ENCODE peak calls at places on chromosomes 5 and 9, in nine cellular contexts. One of them, this sample, is unnamed.

GRCh38 chr5:68433921-68434879 is 218.6 kb downstream of the PIK3R1 start:
- DNase-seq in Panc1: peak
- DNase-seq in HepG2: peak
- DNase-seq in K562: peak
- DNase-seq in HCT116: peak
- DNase-seq in A549: peak
- DNase-seq in SK-N-SH: no peak
- DNase-seq in GM12878: peak
- DNase-seq in HL-60: peak
- DNase-seq in this sample: no peak

GRCh38 chr9:125904155-125904841 is 157.1 kb downstream of the PBX3 start:
- DNase-seq in Panc1: no peak
- DNase-seq in HepG2: no peak
- DNase-seq in K562: no peak
- DNase-seq in HCT116: no peak
- DNase-seq in A549: no peak
- DNase-seq in SK-N-SH: no peak
- DNase-seq in GM12878: no peak
- DNase-seq in HL-60: peak
- DNase-seq in this sample: no peak

GRCh38 chr5:109748545-109748944 is 58.8 kb downstream of the MAN2A1 start:
- DNase-seq in Panc1: no peak
- DNase-seq in HepG2: peak
- DNase-seq in K562: no peak
- DNase-seq in HCT116: no peak
- DNase-seq in A549: no peak
- DNase-seq in SK-N-SH: no peak
- DNase-seq in GM12878: no peak
- DNase-seq in HL-60: no peak
- DNase-seq in this sample: no peak

GRCh38 chr5:158175664-158176507 is 316.9 kb upstream of the CLINT1 start:
- DNase-seq in Panc1: no peak
- DNase-seq in HepG2: no peak
- DNase-seq in K562: no peak
- DNase-seq in HCT116: no peak
- DNase-seq in A549: no peak
- DNase-seq in SK-N-SH: peak
- DNase-seq in GM12878: no peak
- DNase-seq in HL-60: no peak
- DNase-seq in this sample: no peak

GRCh38 chr9:111481885-111482636 is 2.1 kb downstream of the ECPAS start:
- DNase-seq in Panc1: no peak
- DNase-seq in HepG2: peak
- DNase-seq in K562: no peak
- DNase-seq in HCT116: no peak
- DNase-seq in A549: no peak
- DNase-seq in SK-N-SH: no peak
- DNase-seq in GM12878: no peak
- DNase-seq in HL-60: peak
- DNase-seq in this sample: peak

GRCh38 chr5:68957591-68957990 is 136.2 kb upstream of the SLC30A5 start:
- DNase-seq in Panc1: no peak
- DNase-seq in HepG2: no peak
- DNase-seq in K562: no peak
- DNase-seq in HCT116: no peak
- DNase-seq in A549: no peak
- DNase-seq in SK-N-SH: no peak
- DNase-seq in GM12878: no peak
- DNase-seq in HL-60: no peak
- DNase-seq in this sample: no peak

GRCh38 chr5:88808153-88808552 is 74.8 kb downstream of the MEF2C start:
- DNase-seq in Panc1: no peak
- DNase-seq in HepG2: no peak
- DNase-seq in K562: no peak
- DNase-seq in HCT116: no peak
- DNase-seq in A549: no peak
- DNase-seq in SK-N-SH: no peak
- DNase-seq in GM12878: no peak
- DNase-seq in HL-60: no peak
- DNase-seq in this sample: no peak

GRCh38 chr5:138448481-138449398 is 9.9 kb downstream of the REEP2 start:
- DNase-seq in Panc1: no peak
- DNase-seq in HepG2: no peak
- DNase-seq in K562: no peak
- DNase-seq in HCT116: no peak
- DNase-seq in A549: no peak
- DNase-seq in SK-N-SH: peak
- DNase-seq in GM12878: no peak
- DNase-seq in HL-60: no peak
- DNase-seq in this sample: peak

GRCh38 chr9:101369884-101370531 is 14.8 kb downstream of the BAAT start:
- DNase-seq in Panc1: no peak
- DNase-seq in HepG2: no peak
- DNase-seq in K562: no peak
- DNase-seq in HCT116: no peak
- DNase-seq in A549: no peak
- DNase-seq in SK-N-SH: no peak
- DNase-seq in GM12878: no peak
- DNase-seq in HL-60: no peak
- DNase-seq in this sample: no peak

GRCh38 chr9:69745716-69746538 is 13.9 kb downstream of the PTAR1 start:
- DNase-seq in Panc1: no peak
- DNase-seq in HepG2: peak
- DNase-seq in K562: no peak
- DNase-seq in HCT116: no peak
- DNase-seq in A549: no peak
- DNase-seq in SK-N-SH: no peak
- DNase-seq in GM12878: no peak
- DNase-seq in HL-60: peak
- DNase-seq in this sample: peak

GRCh38 chr5:90134892-90135291 is 274.7 kb downstream of the CETN3 start:
- DNase-seq in Panc1: no peak
- DNase-seq in HepG2: no peak
- DNase-seq in K562: no peak
- DNase-seq in HCT116: no peak
- DNase-seq in A549: no peak
- DNase-seq in SK-N-SH: no peak
- DNase-seq in GM12878: no peak
- DNase-seq in HL-60: no peak
- DNase-seq in this sample: no peak

GRCh38 chr5:153896701-153897100 is 142.0 kb downstream of the FAM114A2 start:
- DNase-seq in Panc1: no peak
- DNase-seq in HepG2: no peak
- DNase-seq in K562: no peak
- DNase-seq in HCT116: no peak
- DNase-seq in A549: no peak
- DNase-seq in SK-N-SH: no peak
- DNase-seq in GM12878: peak
- DNase-seq in HL-60: no peak
- DNase-seq in this sample: no peak

GRCh38 chr9:20564650-20565049 is 57.6 kb downstream of the MLLT3 start:
- DNase-seq in Panc1: no peak
- DNase-seq in HepG2: no peak
- DNase-seq in K562: no peak
- DNase-seq in HCT116: no peak
- DNase-seq in A549: no peak
- DNase-seq in SK-N-SH: no peak
- DNase-seq in GM12878: no peak
- DNase-seq in HL-60: no peak
- DNase-seq in this sample: no peak

DNA sequence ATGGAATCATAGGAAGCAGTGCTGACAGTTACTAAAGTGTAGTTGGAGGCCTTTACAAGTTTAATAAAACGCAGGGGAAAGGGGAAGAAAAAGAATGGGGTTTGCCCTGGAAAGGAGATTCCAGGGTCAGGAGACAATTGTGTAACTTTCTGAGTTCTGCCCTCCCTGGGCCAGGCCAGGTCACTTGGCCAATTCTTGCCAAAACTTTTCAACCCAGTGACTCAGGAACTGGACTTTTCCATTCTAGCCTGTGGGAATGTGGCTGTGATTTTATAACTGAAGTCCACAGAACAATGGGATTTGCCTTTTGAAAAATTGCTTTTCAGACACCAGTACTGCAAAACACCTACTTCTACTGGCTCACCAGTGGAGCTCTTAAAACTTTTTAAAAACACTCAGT is 289.8 kb upstream of the ANKRD55 start:
- DNase-seq in Panc1: no peak
- DNase-seq in HepG2: no peak
- DNase-seq in K562: no peak
- DNase-seq in HCT116: no peak
- DNase-seq in A549: no peak
- DNase-seq in SK-N-SH: no peak
- DNase-seq in GM12878: no peak
- DNase-seq in HL-60: no peak
- DNase-seq in this sample: no peak
- TF ChIP-seq REST in Panc1: no peak
- TF ChIP-seq REST in HepG2: no peak
- TF ChIP-seq REST in K562: no peak
- TF ChIP-seq REST in HCT116: no peak
- TF ChIP-seq REST in A549: no peak
- TF ChIP-seq REST in SK-N-SH: no peak
- TF ChIP-seq REST in GM12878: no peak
- TF ChIP-seq REST in HL-60: no peak
- TF ChIP-seq REST in this sample: no peak

DNA sequence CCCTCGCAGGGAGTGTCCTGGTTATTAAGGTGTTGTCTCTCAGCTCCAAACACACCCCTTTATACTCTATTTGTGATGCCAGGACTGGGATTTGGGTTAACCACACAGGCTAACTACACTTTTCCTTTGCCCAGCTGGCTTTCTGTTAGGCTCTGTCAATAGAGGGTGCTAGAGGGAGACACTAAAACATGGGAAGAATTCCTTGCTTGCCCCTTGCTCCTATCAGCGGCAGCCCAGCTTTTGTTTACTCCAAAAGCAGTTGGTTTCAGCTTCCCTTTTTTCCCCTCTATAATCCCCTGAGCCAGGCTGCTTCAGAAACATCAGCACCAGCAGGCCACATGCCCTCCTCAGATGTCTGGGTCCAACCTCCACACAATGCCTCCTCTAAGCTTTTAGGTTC is 297.1 kb downstream of the KCTD16 start:
- DNase-seq in Panc1: peak
- DNase-seq in HepG2: peak
- DNase-seq in K562: no peak
- DNase-seq in HCT116: peak
- DNase-seq in A549: peak
- DNase-seq in SK-N-SH: peak
- DNase-seq in GM12878: no peak
- DNase-seq in HL-60: peak
- DNase-seq in this sample: peak
- TF ChIP-seq REST in Panc1: no peak
- TF ChIP-seq REST in HepG2: no peak
- TF ChIP-seq REST in K562: no peak
- TF ChIP-seq REST in HCT116: no peak
- TF ChIP-seq REST in A549: no peak
- TF ChIP-seq REST in SK-N-SH: no peak
- TF ChIP-seq REST in GM12878: no peak
- TF ChIP-seq REST in HL-60: no peak
- TF ChIP-seq REST in this sample: no peak

DNA sequence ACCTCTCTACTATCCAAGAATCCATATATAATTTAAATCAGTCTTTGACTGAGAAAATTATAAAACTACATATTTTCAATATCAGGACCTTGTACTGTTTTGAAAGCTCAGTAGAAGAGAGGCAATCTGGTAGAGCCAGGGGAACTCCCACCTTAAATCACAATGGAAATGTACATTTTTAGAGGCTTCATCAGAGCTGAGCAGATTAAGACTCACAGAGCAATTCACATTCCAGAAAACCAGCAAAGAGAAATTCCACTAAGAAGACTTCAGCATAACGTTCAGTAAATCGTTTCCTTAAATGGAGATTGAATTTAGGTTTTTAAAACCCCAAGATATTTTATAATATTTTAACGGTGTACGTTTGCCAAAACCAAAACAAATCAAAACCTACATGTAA is 227.8 kb upstream of the TRPM3 start:
- DNase-seq in Panc1: no peak
- DNase-seq in HepG2: no peak
- DNase-seq in K562: no peak
- DNase-seq in HCT116: no peak
- DNase-seq in A549: no peak
- DNase-seq in SK-N-SH: no peak
- DNase-seq in GM12878: no peak
- DNase-seq in HL-60: no peak
- DNase-seq in this sample: no peak
- TF ChIP-seq REST in Panc1: no peak
- TF ChIP-seq REST in HepG2: no peak
- TF ChIP-seq REST in K562: no peak
- TF ChIP-seq REST in HCT116: no peak
- TF ChIP-seq REST in A549: no peak
- TF ChIP-seq REST in SK-N-SH: no peak
- TF ChIP-seq REST in GM12878: no peak
- TF ChIP-seq REST in HL-60: no peak
- TF ChIP-seq REST in this sample: no peak

DNA sequence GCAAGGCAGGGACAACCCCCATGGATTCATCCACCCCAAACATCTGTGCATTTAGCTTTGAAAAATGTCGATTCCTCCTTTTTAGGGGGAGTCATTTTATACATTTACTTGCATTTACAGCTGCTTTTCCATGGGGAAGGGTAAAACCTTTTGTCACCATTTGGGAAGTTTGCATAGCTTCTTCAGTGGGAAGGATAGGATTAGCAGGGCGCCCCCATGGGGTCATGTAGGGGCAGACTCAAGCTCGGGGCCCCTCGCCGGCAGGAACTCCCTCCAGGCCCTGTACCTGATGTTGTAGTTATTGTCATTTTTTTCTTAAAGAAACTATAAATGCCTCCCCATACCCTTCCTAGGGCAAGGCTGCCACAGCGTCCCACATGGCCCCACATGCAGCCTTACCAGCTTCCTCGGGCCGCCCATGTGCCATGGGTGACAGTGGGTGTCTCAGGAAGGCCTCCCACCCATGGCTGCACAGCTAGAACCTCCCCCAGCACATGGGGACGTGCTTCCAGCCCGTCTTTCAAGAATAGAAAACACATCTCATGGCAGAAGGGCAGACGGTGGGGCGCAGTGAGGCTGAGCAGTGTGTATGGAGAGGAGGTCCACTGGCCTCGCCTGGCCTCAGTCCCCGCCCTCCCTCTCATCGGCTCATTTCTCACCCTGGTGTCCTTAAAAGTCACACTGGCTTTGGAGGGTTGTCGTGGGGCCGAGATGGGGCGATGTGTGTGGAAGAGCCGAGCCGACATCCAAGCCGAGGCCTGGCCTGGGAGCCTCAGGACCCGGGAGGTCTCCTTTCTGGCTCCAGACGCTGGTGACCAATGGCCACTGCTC is 76.1 kb upstream of the OTULINL start:
- DNase-seq in Panc1: no peak
- DNase-seq in HepG2: no peak
- DNase-seq in K562: peak
- DNase-seq in HCT116: no peak
- DNase-seq in A549: no peak
- DNase-seq in SK-N-SH: peak
- DNase-seq in GM12878: no peak
- DNase-seq in HL-60: no peak
- DNase-seq in this sample: peak
- TF ChIP-seq REST in Panc1: no peak
- TF ChIP-seq REST in HepG2: no peak
- TF ChIP-seq REST in K562: no peak
- TF ChIP-seq REST in HCT116: no peak
- TF ChIP-seq REST in A549: no peak
- TF ChIP-seq REST in SK-N-SH: no peak
- TF ChIP-seq REST in GM12878: no peak
- TF ChIP-seq REST in HL-60: no peak
- TF ChIP-seq REST in this sample: no peak

This sample was measured in GM23338.